ENCODE peak calls at places on chromosomes 16 and 17, in seven cellular contexts. F is CD8-positive, alpha-beta T cell; W is CD8-positive, alpha-beta memory T cell; H is mucosa of descending colon; T is heart right ventricle; L is effector memory CD4-positive, alpha-beta T cell; I is ascending aorta. N is an unnamed sample.

GRCh38 chr17:57552114-57552601 is 192.9 kb downstream of the CCDC182 start:
- DNase-seq in I (peak), T (peak), L (no peak), F (no peak), W (no peak), H (peak), N (peak)

GRCh38 chr17:6166492-6167179 is 96.5 kb downstream of the WSCD1 start:
- DNase-seq in W (no peak), T (no peak), H (no peak), I (no peak), F (no peak), L (no peak), N (no peak)

GRCh38 chr16:80804451-80805383 is at the start of gene CDYL2:
- DNase-seq in H (peak), I (no peak), T (peak), L (peak), W (peak), F (peak), N (no peak)

GRCh38 chr16:64627288-64627687 is 494.6 kb downstream of the CDH11 start:
- DNase-seq in F (no peak), W (no peak), T (no peak), H (no peak), I (no peak), L (no peak), N (no peak)

GRCh38 chr17:62995377-62995885 is 29.4 kb downstream of the TANC2 start:
- DNase-seq in W (no peak), F (no peak), I (no peak), T (no peak), H (peak), L (no peak), N (peak)

GRCh38 chr17:16915752-16916556 is 56.0 kb downstream of the TNFRSF13B start:
- DNase-seq in W (peak), T (peak), H (peak), F (no peak), I (peak), L (no peak), N (peak)

GRCh38 chr16:58378401-58378800 is 13.9 kb upstream of the GINS3 start:
- DNase-seq in W (no peak), T (no peak), L (no peak), H (no peak), F (no peak), I (no peak), N (no peak)

GRCh38 chr17:72164340-72164739 is 43.5 kb downstream of the SOX9 start:
- DNase-seq in F (no peak), L (no peak), W (no peak), H (no peak), I (no peak), T (no peak), N (no peak)

GRCh38 chr17:1625507-1626080 is 3.0 kb downstream of the SLC43A2 start:
- DNase-seq in F (no peak), H (no peak), I (no peak), W (no peak), T (no peak), L (no peak), N (no peak)

GRCh38 chr16:11190585-11191565 is 65.1 kb downstream of the SOCS1 start:
- DNase-seq in T (no peak), H (no peak), F (no peak), I (no peak), W (no peak), L (no peak), N (no peak)

GRCh38 chr16:71883193-71883848 is 661 bp downstream of the ZNF821 start:
- DNase-seq in L (peak), W (peak), H (peak), F (peak), I (peak), T (no peak), N (no peak)

GRCh38 chr16:85222151-85222863 is 110.0 kb upstream of the CIBAR2 start:
- DNase-seq in F (no peak), H (no peak), T (no peak), W (no peak), I (no peak), L (no peak), N (no peak)

GRCh38 chr17:60717814-60718213 is 40.2 kb downstream of the BCAS3 start:
- DNase-seq in I (no peak), H (no peak), T (no peak), F (no peak), W (no peak), L (no peak), N (no peak)

GRCh38 chr16:85185281-85185680 is 73.0 kb upstream of the CIBAR2 start:
- DNase-seq in T (no peak), H (no peak), I (no peak), W (no peak), L (no peak), F (no peak), N (no peak)

GRCh38 chr16:67897231-67897630 is 4.2 kb downstream of the PSKH1 start:
- DNase-seq in T (no peak), L (no peak), F (no peak), H (no peak), I (peak), W (no peak), N (no peak)

GRCh38 chr17:49545007-49545660 is 30.5 kb upstream of the NXPH3 start:
- DNase-seq in L (no peak), T (no peak), F (no peak), W (no peak), I (no peak), H (no peak), N (no peak)

GRCh38 chr17:63405741-63406261 is 40.3 kb downstream of the CYB561 start:
- DNase-seq in H (peak), I (no peak), W (no peak), L (no peak), T (no peak), F (no peak), N (peak)

GRCh38 chr16:57325458-57325857 is 33.1 kb upstream of the CCL22 start:
- DNase-seq in L (no peak), T (no peak), H (no peak), F (no peak), W (no peak), I (no peak), N (no peak)

GRCh38 chr16:30659507-30660423 is 1.5 kb downstream of the FBRS start:
- DNase-seq in F (peak), W (peak), H (peak), T (peak), L (peak), I (no peak), N (peak)

GRCh38 chr16:26391833-26392232 is 674.9 kb upstream of the C16orf82 start:
- DNase-seq in H (no peak), F (no peak), T (no peak), L (no peak), I (no peak), W (no peak), N (no peak)

GRCh38 chr16:89437251-89437987 is 52.9 kb downstream of the ANKRD11 start:
- DNase-seq in L (no peak), W (no peak), F (no peak), T (no peak), H (no peak), I (no peak), N (no peak)

GRCh38 chr17:7745748-7746470 is 28.4 kb downstream of the DNAH2 start:
- DNase-seq in I (peak), L (no peak), H (no peak), T (no peak), W (no peak), F (no peak), N (no peak)

GRCh38 chr16:89114159-89114981 is 20.7 kb downstream of the ACSF3 start:
- DNase-seq in L (no peak), H (no peak), F (no peak), W (no peak), T (no peak), I (no peak), N (peak)

GRCh38 chr17:40530531-40530987 is 29.1 kb upstream of the TNS4 start:
- DNase-seq in F (no peak), L (no peak), W (no peak), I (no peak), T (no peak), H (no peak), N (no peak)

GRCh38 chr17:12229315-12229714 is 208.6 kb downstream of the MAP2K4 start:
- DNase-seq in F (no peak), L (no peak), T (no peak), W (no peak), H (no peak), I (no peak), N (no peak)

GRCh38 chr16:51146256-51146924 is 4.7 kb downstream of the SALL1 start:
- DNase-seq in L (no peak), F (no peak), I (no peak), W (no peak), H (no peak), T (no peak), N (peak)

GRCh38 chr17:2871720-2872119 is 75.5 kb downstream of the RAP1GAP2 start:
- DNase-seq in W (no peak), H (no peak), T (no peak), F (no peak), I (no peak), L (no peak), N (no peak)

GRCh38 chr16:24070851-24071250 is 185.3 kb upstream of the CACNG3 start:
- DNase-seq in L (no peak), F (no peak), H (peak), I (peak), T (no peak), W (no peak), N (peak)

GRCh38 chr17:79721993-79722671 is 8.6 kb upstream of the ENPP7 start:
- DNase-seq in I (no peak), L (no peak), T (no peak), H (no peak), W (no peak), F (no peak), N (no peak)

GRCh38 chr17:7548585-7549400 is at the start of gene TNFSF12:
- DNase-seq in L (peak), T (peak), I (peak), F (peak), W (peak), H (peak), N (no peak)

GRCh38 chr16:2147981-2148671 is at the start of gene RAB26:
- DNase-seq in L (peak), I (peak), T (peak), W (peak), H (peak), F (peak), N (no peak)

GRCh38 chr16:78461496-78461938 is 362.1 kb downstream of the WWOX start:
- DNase-seq in F (no peak), T (no peak), H (peak), I (no peak), W (no peak), L (no peak), N (no peak)

GRCh38 chr16:49275870-49276269 is 5.8 kb downstream of the CBLN1 start:
- DNase-seq in H (no peak), F (no peak), L (no peak), T (no peak), I (no peak), W (no peak), N (no peak)

GRCh38 chr16:17302620-17303019 is 168.1 kb downstream of the XYLT1 start:
- DNase-seq in F (no peak), T (no peak), H (no peak), W (no peak), I (no peak), L (no peak), N (no peak)
- H3K4me3 ChIP-seq in F (no peak), T (no peak), H (no peak), W (no peak), I (no peak), L (no peak), N (no peak)

GRCh38 chr17:66779186-66779585 is 55.7 kb upstream of the CACNG5 start:
- DNase-seq in W (no peak), I (no peak), F (no peak), T (no peak), L (no peak), H (no peak), N (no peak)

GRCh38 chr17:66782866-66783265 is 52.1 kb upstream of the CACNG5 start:
- DNase-seq in L (no peak), T (no peak), W (no peak), H (no peak), F (no peak), I (no peak), N (no peak)

GRCh38 chr17:66778531-66778930 is 56.4 kb upstream of the CACNG5 start:
- DNase-seq in L (no peak), I (no peak), W (no peak), H (no peak), F (no peak), T (no peak), N (no peak)

GRCh38 chr17:66783656-66784381 is 51.1 kb upstream of the CACNG5 start:
- DNase-seq in H (no peak), T (no peak), L (no peak), I (no peak), F (no peak), W (no peak), N (no peak)

GRCh38 chr17:66781135-66781534 is 53.8 kb upstream of the CACNG5 start:
- DNase-seq in H (no peak), W (no peak), L (no peak), F (no peak), T (no peak), I (no peak), N (no peak)
- H3K4me3 ChIP-seq in H (no peak), W (no peak), L (no peak), F (no peak), T (no peak), I (no peak), N (no peak)

GRCh38 chr17:75041656-75042280 is 5.0 kb downstream of the ATP5PD start:
- DNase-seq in L (no peak), F (no peak), T (no peak), I (no peak), W (no peak), H (no peak), N (no peak)

GRCh38 chr17:75046583-75047289 is at the start of the genes ATP5PD and KCTD2:
- DNase-seq in I (peak), W (peak), L (peak), H (peak), T (peak), F (peak), N (peak)

GRCh38 chr17:75047398-75048098 is 523 bp downstream of the KCTD2 start:
- DNase-seq in H (peak), F (no peak), W (peak), L (no peak), T (peak), I (peak), N (no peak)

GRCh38 chr17:75048396-75048933 is 1.4 kb downstream of the KCTD2 start:
- DNase-seq in L (no peak), T (peak), F (no peak), I (peak), W (no peak), H (no peak), N (no peak)

DNA sequence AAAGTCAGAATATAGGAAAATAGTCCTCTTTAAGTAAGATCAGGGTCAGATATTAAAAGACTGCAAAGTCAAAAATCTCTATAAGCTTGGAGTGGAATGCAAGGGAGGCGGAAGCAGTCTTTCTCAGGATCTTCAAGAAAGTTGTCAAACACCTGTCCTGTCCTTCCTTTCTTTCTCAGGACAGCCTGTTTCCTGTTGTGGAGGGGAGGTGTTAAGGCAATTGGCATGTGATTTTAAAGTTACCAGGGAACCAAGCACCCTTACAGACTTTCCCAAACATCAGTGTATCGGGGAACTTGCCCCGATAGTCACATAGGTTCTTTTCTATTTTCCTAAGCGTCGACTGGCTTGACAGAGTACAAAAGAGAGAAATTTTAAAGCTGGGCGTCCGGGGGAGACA is 2.1 kb downstream of the ATP5PD start:
- DNase-seq in T (no peak), I (no peak), H (no peak), W (no peak), L (no peak), F (no peak), N (no peak)
- H3K4me3 ChIP-seq in T (no peak), I (no peak), H (no peak), W (no peak), L (no peak), F (no peak), N (no peak)

DNA sequence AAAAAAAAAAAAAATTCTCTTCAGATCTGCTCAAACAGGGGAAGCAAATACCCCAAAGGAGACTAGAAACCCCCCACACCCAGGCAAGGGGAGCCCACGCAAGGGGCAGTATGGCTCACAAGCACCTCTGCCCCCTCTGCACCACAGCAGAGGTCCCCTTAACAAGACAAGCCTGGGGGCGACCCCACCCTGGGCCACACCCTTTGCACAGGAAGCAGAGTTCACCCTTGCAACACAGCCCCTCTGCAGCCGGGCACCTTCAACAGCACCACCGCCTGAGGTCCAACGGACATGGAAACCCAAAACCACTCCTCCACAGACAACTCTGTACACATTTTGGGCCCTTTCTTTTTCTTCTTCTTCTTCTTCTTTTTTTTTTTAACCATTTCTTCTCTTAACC is 12.8 kb downstream of the AXIN1 start:
- DNase-seq in W (no peak), H (no peak), T (no peak), I (no peak), L (no peak), F (no peak), N (no peak)
- H3K4me3 ChIP-seq in W (peak), H (no peak), T (no peak), I (no peak), L (no peak), F (no peak), N (no peak)

N was measured in Jurkat, Clone E6-1.